ENCODE peak calls at places on chromosomes 12 and 14, in nine cellular contexts. D, G, Z, Y, B, X, M, C and K are unnamed samples.

GRCh38 chr14:53304726-53305381 is 151.7 kb upstream of the DDHD1 start:
- DNase-seq in D (no peak), G (no peak), Z (peak), Y (no peak), B (no peak), X (no peak), M (no peak), C (no peak), K (peak)

GRCh38 chr12:132529899-132530298 is 39.9 kb downstream of the FBRSL1 start:
- DNase-seq in D (no peak), G (no peak), Z (no peak), Y (no peak), B (no peak), X (no peak), M (no peak), C (no peak), K (no peak)

GRCh38 chr14:36663404-36664321 is 2.0 kb downstream of the PAX9 start:
- DNase-seq in D (no peak), G (no peak), Z (no peak), Y (no peak), B (no peak), X (no peak), M (peak), C (no peak), K (no peak)

GRCh38 chr12:16348435-16349131 is 1.1 kb downstream of the MGST1 start:
- DNase-seq in D (no peak), G (no peak), Z (no peak), Y (no peak), B (no peak), X (no peak), M (no peak), C (no peak), K (no peak)

GRCh38 chr12:107992870-107993451 is 136.1 kb upstream of the WSCD2 start:
- DNase-seq in D (no peak), G (no peak), Z (no peak), Y (peak), B (no peak), X (no peak), M (peak), C (no peak), K (no peak)

GRCh38 chr14:77961853-77962580 is 162.1 kb downstream of the ADCK1 start:
- DNase-seq in D (no peak), G (no peak), Z (no peak), Y (no peak), B (no peak), X (no peak), M (no peak), C (no peak), K (no peak)

GRCh38 chr14:101739446-101740141 is 21.9 kb upstream of the PPP2R5C start:
- DNase-seq in D (no peak), G (no peak), Z (no peak), Y (no peak), B (no peak), X (no peak), M (no peak), C (no peak), K (no peak)

GRCh38 chr12:111766608-111767361 is at the start of gene ALDH2:
- DNase-seq in D (peak), G (peak), Z (peak), Y (no peak), B (no peak), X (peak), M (peak), C (no peak), K (peak)

GRCh38 chr12:95480230-95480629 is 6.3 kb downstream of the METAP2 start:
- DNase-seq in D (no peak), G (no peak), Z (no peak), Y (peak), B (no peak), X (no peak), M (no peak), C (no peak), K (no peak)

GRCh38 chr12:51056242-51056641 is 8.1 kb downstream of the LETMD1 start:
- DNase-seq in D (no peak), G (no peak), Z (no peak), Y (peak), B (no peak), X (no peak), M (no peak), C (no peak), K (no peak)

GRCh38 chr14:75041613-75042012 is 9.7 kb downstream of the MLH3 start:
- DNase-seq in D (no peak), G (no peak), Z (no peak), Y (no peak), B (no peak), X (no peak), M (no peak), C (no peak), K (no peak)

GRCh38 chr12:107571492-107571891 is 114.1 kb upstream of the PWP1 start:
- DNase-seq in D (no peak), G (no peak), Z (no peak), Y (no peak), B (no peak), X (no peak), M (no peak), C (no peak), K (no peak)

GRCh38 chr14:36020120-36021029 is 156.1 kb downstream of the PTCSC3 start:
- DNase-seq in D (no peak), G (no peak), Z (no peak), Y (no peak), B (no peak), X (no peak), M (no peak), C (no peak), K (no peak)

GRCh38 chr12:54374555-54375257 is 9.8 kb downstream of the ZNF385A start:
- DNase-seq in D (no peak), G (no peak), Z (no peak), Y (no peak), B (no peak), X (no peak), M (no peak), C (no peak), K (no peak)

GRCh38 chr12:3470296-3470695 is 20.7 kb upstream of the PRMT8 start:
- DNase-seq in D (no peak), G (no peak), Z (no peak), Y (no peak), B (no peak), X (no peak), M (no peak), C (no peak), K (no peak)

GRCh38 chr12:49059385-49060232 is 985 bp downstream of the KMT2D start:
- DNase-seq in D (no peak), G (peak), Z (no peak), Y (peak), B (no peak), X (no peak), M (peak), C (no peak), K (no peak)

GRCh38 chr14:87250992-87251391 is 742.0 kb downstream of the GALC start:
- DNase-seq in D (no peak), G (no peak), Z (no peak), Y (no peak), B (no peak), X (no peak), M (no peak), C (no peak), K (no peak)

GRCh38 chr12:79691299-79692248 is 810 bp upstream of the PAWR start:
- DNase-seq in D (no peak), G (no peak), Z (no peak), Y (peak), B (no peak), X (no peak), M (no peak), C (no peak), K (no peak)

GRCh38 chr12:109927622-109928021 is 27.5 kb downstream of the TCHP start:
- DNase-seq in D (no peak), G (peak), Z (no peak), Y (peak), B (no peak), X (no peak), M (peak), C (peak), K (no peak)

GRCh38 chr14:23531391-23531790 is 20.2 kb downstream of the ZFHX2 start:
- DNase-seq in D (no peak), G (no peak), Z (no peak), Y (no peak), B (no peak), X (no peak), M (no peak), C (no peak), K (no peak)

GRCh38 chr12:66132408-66132807 is 1.9 kb upstream of the LLPH start:
- DNase-seq in D (no peak), G (no peak), Z (no peak), Y (peak), B (no peak), X (no peak), M (no peak), C (no peak), K (no peak)

GRCh38 chr12:124588689-124589318 is 21.4 kb upstream of the NCOR2 start:
- DNase-seq in D (no peak), G (no peak), Z (no peak), Y (peak), B (no peak), X (no peak), M (no peak), C (no peak), K (peak)

GRCh38 chr12:116303929-116304328 is 26.4 kb upstream of the MED13L start:
- DNase-seq in D (no peak), G (no peak), Z (no peak), Y (no peak), B (no peak), X (no peak), M (no peak), C (no peak), K (no peak)

GRCh38 chr12:105239304-105239703 is 3.3 kb upstream of the APPL2 start:
- DNase-seq in D (no peak), G (no peak), Z (no peak), Y (no peak), B (no peak), X (no peak), M (no peak), C (no peak), K (no peak)

GRCh38 chr12:117570608-117571007 is 209.2 kb upstream of the NOS1 start:
- DNase-seq in D (no peak), G (no peak), Z (no peak), Y (no peak), B (no peak), X (no peak), M (no peak), C (no peak), K (no peak)

GRCh38 chr12:55979069-55979468 is 5.2 kb downstream of the RAB5B start:
- DNase-seq in D (no peak), G (no peak), Z (no peak), Y (no peak), B (no peak), X (no peak), M (no peak), C (no peak), K (no peak)

GRCh38 chr12:64587447-64587846 is 22.8 kb upstream of the RASSF3 start:
- DNase-seq in D (no peak), G (no peak), Z (no peak), Y (no peak), B (no peak), X (no peak), M (no peak), C (no peak), K (no peak)